ENCODE peak calls at places on chromosome 19, in ten cellular contexts. V, X, T, K, S, N, Q, O, L and A are unnamed samples.

GRCh38 chr19:19402656-19403372 is 2.7 kb upstream of the GATAD2A start:
- DNase-seq in V (no peak), X (no peak), T (no peak), K (no peak), S (no peak), N (no peak), Q (no peak), O (no peak), L (no peak), A (no peak)

GRCh38 chr19:8161135-8161646 is 11.8 kb upstream of the FBN3 start:
- DNase-seq in V (peak; percentile 23), X (peak; percentile 36), T (no peak), K (no peak), S (no peak), N (peak; percentile 72), Q (peak; percentile 80), O (no peak), L (no peak), A (no peak)

GRCh38 chr19:18879579-18880373 is 16.2 kb downstream of the CERS1 start:
- DNase-seq in V (no peak), X (peak; percentile 35), T (peak; percentile 59), K (peak; percentile 38), S (no peak), N (peak; percentile 83), Q (peak; percentile 35), O (no peak), L (no peak), A (no peak)

GRCh38 chr19:54415901-54416621 is 797 bp downstream of the TTYH1 start:
- DNase-seq in V (no peak), X (no peak), T (no peak), K (no peak), S (no peak), N (no peak), Q (no peak), O (no peak), L (no peak), A (no peak)

GRCh38 chr19:4449022-4449825 is 8.4 kb downstream of the UBXN6 start:
- DNase-seq in V (no peak), X (no peak), T (no peak), K (no peak), S (peak; percentile 67), N (no peak), Q (peak; percentile 85), O (no peak), L (peak; percentile 76), A (no peak)

GRCh38 chr19:34184880-34185491 is 12.7 kb downstream of the LSM14A start:
- DNase-seq in V (no peak), X (no peak), T (no peak), K (peak; percentile 56), S (no peak), N (no peak), Q (no peak), O (no peak), L (no peak), A (no peak)

GRCh38 chr19:34662919-34663318 is 14.0 kb downstream of the SCGB2B2 start:
- DNase-seq in V (peak; percentile 22), X (peak; percentile 62), T (peak; percentile 13), K (peak; percentile 10), S (no peak), N (peak; percentile 74), Q (peak; percentile 30), O (peak; percentile 53), L (peak; percentile 2), A (peak; percentile 44)

GRCh38 chr19:30373593-30373992 is 1.4 kb downstream of the ZNF536 start:
- DNase-seq in V (no peak), X (no peak), T (no peak), K (no peak), S (no peak), N (no peak), Q (no peak), O (no peak), L (peak; percentile 28), A (no peak)

GRCh38 chr19:55705972-55706371 is 30.9 kb downstream of the EPN1 start:
- DNase-seq in V (no peak), X (no peak), T (no peak), K (no peak), S (no peak), N (no peak), Q (no peak), O (no peak), L (no peak), A (no peak)

GRCh38 chr19:14614099-14614412 is 31.2 kb downstream of the CLEC17A start:
- DNase-seq in V (no peak), X (no peak), T (no peak), K (peak; percentile 91), S (no peak), N (peak; percentile 41), Q (peak; percentile 28), O (peak; percentile 2), L (no peak), A (no peak)

GRCh38 chr19:1856698-1857603 is 6.4 kb downstream of the KLF16 start:
- DNase-seq in V (peak; percentile 95), X (peak; percentile 55), T (peak; percentile 86), K (peak; percentile 82), S (peak; percentile 91), N (peak; percentile 82), Q (peak; percentile 92), O (no peak), L (no peak), A (no peak)

GRCh38 chr19:31784631-31785237 is 435.5 kb upstream of the TSHZ3 start:
- DNase-seq in V (no peak), X (no peak), T (no peak), K (no peak), S (no peak), N (no peak), Q (no peak), O (no peak), L (no peak), A (no peak)

GRCh38 chr19:14476663-14477401 is 1.7 kb upstream of the PTGER1 start:
- DNase-seq in V (peak; percentile 76), X (no peak), T (peak; percentile 88), K (no peak), S (no peak), N (peak; percentile 24), Q (no peak), O (peak; percentile 54), L (no peak), A (peak; percentile 59)

GRCh38 chr19:1441677-1442438 is 3.7 kb downstream of the RPS15 start:
- DNase-seq in V (no peak), X (no peak), T (no peak), K (no peak), S (no peak), N (no peak), Q (no peak), O (no peak), L (no peak), A (peak; percentile 38)

GRCh38 chr19:35615036-35615435 is 2.5 kb downstream of the HAUS5 start:
- DNase-seq in V (no peak), X (no peak), T (no peak), K (no peak), S (no peak), N (no peak), Q (no peak), O (no peak), L (no peak), A (no peak)

GRCh38 chr19:8571006-8571411 is 6.2 kb downstream of the MYO1F start:
- DNase-seq in V (no peak), X (peak; percentile 67), T (no peak), K (peak; percentile 92), S (peak; percentile 74), N (no peak), Q (peak; percentile 63), O (peak; percentile 58), L (peak; percentile 40), A (no peak)

GRCh38 chr19:4393947-4394590 is 6.3 kb downstream of the SH3GL1 start:
- DNase-seq in V (no peak), X (no peak), T (no peak), K (no peak), S (no peak), N (no peak), Q (no peak), O (no peak), L (peak; percentile 14), A (no peak)

GRCh38 chr19:33129901-33130300 is 2.0 kb upstream of the WDR88 start:
- DNase-seq in V (no peak), X (no peak), T (no peak), K (no peak), S (no peak), N (no peak), Q (no peak), O (no peak), L (no peak), A (no peak)

GRCh38 chr19:50909240-50910070 is 1.7 kb downstream of the KLK4 start:
- DNase-seq in V (no peak), X (peak; percentile 49), T (peak; percentile 70), K (no peak), S (peak; percentile 53), N (peak; percentile 52), Q (peak; percentile 69), O (no peak), L (no peak), A (peak; percentile 33)

GRCh38 chr19:43642531-43642930 is 2.9 kb upstream of the CADM4 start:
- DNase-seq in V (no peak), X (no peak), T (no peak), K (no peak), S (no peak), N (no peak), Q (no peak), O (no peak), L (no peak), A (no peak)

GRCh38 chr19:32253683-32254020 is 91.8 kb upstream of the ZNF507 start:
- DNase-seq in V (no peak), X (no peak), T (no peak), K (no peak), S (no peak), N (no peak), Q (no peak), O (no peak), L (no peak), A (no peak)

GRCh38 chr19:8890260-8890659 is 58.1 kb downstream of the MBD3L1 start:
- DNase-seq in V (no peak), X (no peak), T (no peak), K (no peak), S (no peak), N (no peak), Q (no peak), O (no peak), L (no peak), A (no peak)

GRCh38 chr19:29687244-29687896 is 22.1 kb downstream of the PLEKHF1 start:
- DNase-seq in V (no peak), X (peak; percentile 57), T (peak; percentile 37), K (peak; percentile 7), S (peak; percentile 82), N (no peak), Q (peak; percentile 36), O (no peak), L (no peak), A (no peak)

GRCh38 chr19:38209671-38210457 is 14.2 kb downstream of the DPF1 start:
- DNase-seq in V (no peak), X (no peak), T (no peak), K (no peak), S (peak; percentile 81), N (no peak), Q (peak; percentile 60), O (no peak), L (peak; percentile 77), A (peak; percentile 75)

GRCh38 chr19:45730389-45731288 is at the start of gene FBXO46:
- DNase-seq in V (peak; percentile 91), X (peak; percentile 99), T (peak; percentile 96), K (peak; percentile 98), S (peak; percentile 98), N (peak; percentile 99), Q (peak; percentile 99), O (peak; percentile 90), L (peak; percentile 99), A (peak; percentile 76)

GRCh38 chr19:38852231-38853044 is 2.7 kb upstream of the HNRNPL start:
- DNase-seq in V (peak; percentile 79), X (peak; percentile 80), T (peak; percentile 47), K (peak; percentile 48), S (peak; percentile 79), N (peak; percentile 80), Q (peak; percentile 62), O (peak; percentile 37), L (peak; percentile 34), A (peak; percentile 91)

GRCh38 chr19:38203197-38203596 is 20.8 kb downstream of the DPF1 start:
- DNase-seq in V (no peak), X (no peak), T (no peak), K (no peak), S (no peak), N (no peak), Q (no peak), O (no peak), L (no peak), A (no peak)

GRCh38 chr19:37979547-37980082 is 72.6 kb downstream of the SIPA1L3 start:
- DNase-seq in V (no peak), X (no peak), T (peak; percentile 92), K (no peak), S (no peak), N (peak; percentile 81), Q (no peak), O (no peak), L (no peak), A (peak; percentile 52)